ENCODE peak calls at places on chromosomes 16 and 17, in five cellular contexts. Y is ecto neural progenitor cell, S is kidney, N is neural progenitor cell, K is thoracic aorta. X is an unnamed sample.

GRCh38 chr17:57541472-57542394 is 203.4 kb downstream of the CCDC182 start:
- DNase-seq in K (peak), Y (no peak), N (no peak), S (no peak), X (peak)

GRCh38 chr16:58098207-58099096 is 30.7 kb downstream of the CFAP20 start:
- DNase-seq in S (peak), Y (no peak), K (no peak), N (no peak), X (no peak)

GRCh38 chr17:28481081-28481571 is 7.7 kb downstream of the SLC13A2 start:
- DNase-seq in Y (no peak), N (no peak), K (no peak), S (no peak), X (no peak)

GRCh38 chr17:39736319-39737165 is 1.2 kb upstream of the GRB7 start:
- DNase-seq in Y (no peak), S (no peak), N (no peak), K (no peak), X (no peak)

GRCh38 chr16:57028086-57028485 is 38.7 kb downstream of the NLRC5 start:
- DNase-seq in Y (no peak), K (no peak), N (no peak), S (no peak), X (no peak)

GRCh38 chr17:82443465-82444283 is 6.9 kb downstream of the CYBC1 start:
- DNase-seq in Y (no peak), N (no peak), S (no peak), K (no peak), X (no peak)

GRCh38 chr16:27920391-27920891 is 143.1 kb downstream of the GSG1L start:
- DNase-seq in N (peak), K (no peak), S (no peak), Y (peak), X (no peak)

GRCh38 chr16:28210979-28211505 is 723 bp downstream of the XPO6 start:
- DNase-seq in K (peak), S (peak), Y (peak), N (peak), X (peak)

GRCh38 chr16:51137097-51137496 is 14.0 kb downstream of the SALL1 start:
- DNase-seq in K (no peak), N (no peak), Y (no peak), S (peak), X (no peak)